ENCODE peak calls at places on chromosomes 3 and 15, in six cellular contexts. K is body of pancreas, A is kidney epithelial cell, E is IMR-90, M is fibroblast of lung, I is fibroblast of the aortic adventitia. T is an unnamed sample.

GRCh38 chr3:188584162-188584529 is 430.2 kb downstream of the LPP start:
- DNase-seq in M (peak), K (peak), A (no peak), E (peak), I (peak), T (peak)

GRCh38 chr15:74133071-74133702 is 2.8 kb downstream of the ISLR2 start:
- DNase-seq in I (no peak), K (no peak), A (no peak), E (no peak), M (no peak), T (peak)

GRCh38 chr15:80487884-80488283 is 83.7 kb downstream of the ARNT2 start:
- DNase-seq in K (no peak), E (no peak), M (no peak), A (no peak), I (no peak), T (no peak)

GRCh38 chr3:183253364-183253960 is 409 bp downstream of the B3GNT5 start:
- DNase-seq in E (peak), M (peak), K (peak), I (peak), A (no peak), T (peak)

GRCh38 chr3:129756871-129757270 is 136.6 kb downstream of the TMCC1 start:
- DNase-seq in K (peak), E (peak), I (peak), M (peak), A (no peak), T (peak)

GRCh38 chr3:71962561-71963240 is 177.8 kb upstream of the PROK2 start:
- DNase-seq in A (no peak), I (peak), M (peak), E (peak), K (no peak), T (peak)

GRCh38 chr3:67384790-67385397 is 269.5 kb downstream of the SUCLG2 start:
- DNase-seq in A (no peak), M (peak), I (peak), K (peak), E (peak), T (peak)

GRCh38 chr3:127732879-127733350 is 60.2 kb downstream of the ABTB1 start:
- DNase-seq in E (no peak), I (peak), K (no peak), M (no peak), A (no peak), T (no peak)

GRCh38 chr3:134083008-134083407 is 53.3 kb upstream of the SLCO2A1 start:
- DNase-seq in I (no peak), M (no peak), A (no peak), E (no peak), K (no peak), T (no peak)

GRCh38 chr3:106423321-106424225 is 554.8 kb upstream of the CBLB start:
- DNase-seq in I (peak), E (no peak), M (no peak), A (no peak), K (no peak), T (no peak)

GRCh38 chr3:162760789-162761188 is 1264.2 kb downstream of the OTOL1 start:
- DNase-seq in K (no peak), M (no peak), A (no peak), I (no peak), E (no peak), T (no peak)

GRCh38 chr3:76827647-76828273 is 212.1 kb upstream of the ROBO2 start:
- DNase-seq in M (peak), I (no peak), A (no peak), K (no peak), E (no peak), T (peak)

GRCh38 chr15:31274496-31275330 is 51.9 kb upstream of the KLF13 start:
- DNase-seq in K (no peak), A (no peak), M (no peak), I (no peak), E (peak), T (no peak)

GRCh38 chr3:69013256-69014021 is at the start of gene EOGT:
- DNase-seq in M (peak), K (peak), A (peak), I (peak), E (peak), T (peak)

GRCh38 chr15:49847436-49847835 is 226.6 kb downstream of the DTWD1 start:
- DNase-seq in K (no peak), E (no peak), A (no peak), I (peak), M (peak), T (no peak)

GRCh38 chr3:177357352-177358084 is 160.2 kb upstream of the TBL1XR1 start:
- DNase-seq in A (peak), K (peak), E (peak), I (peak), M (peak), T (peak)

GRCh38 chr3:177359601-177360357 is 162.5 kb upstream of the TBL1XR1 start:
- DNase-seq in I (peak), M (peak), E (peak), K (peak), A (peak), T (peak)

GRCh38 chr3:177358085-177358967 is 161.0 kb upstream of the TBL1XR1 start:
- DNase-seq in K (peak), M (peak), E (peak), A (no peak), I (peak), T (peak)

GRCh38 chr3:177361042-177361938 is 164.0 kb upstream of the TBL1XR1 start:
- DNase-seq in I (no peak), K (peak), M (no peak), A (no peak), E (no peak), T (no peak)

DNA sequence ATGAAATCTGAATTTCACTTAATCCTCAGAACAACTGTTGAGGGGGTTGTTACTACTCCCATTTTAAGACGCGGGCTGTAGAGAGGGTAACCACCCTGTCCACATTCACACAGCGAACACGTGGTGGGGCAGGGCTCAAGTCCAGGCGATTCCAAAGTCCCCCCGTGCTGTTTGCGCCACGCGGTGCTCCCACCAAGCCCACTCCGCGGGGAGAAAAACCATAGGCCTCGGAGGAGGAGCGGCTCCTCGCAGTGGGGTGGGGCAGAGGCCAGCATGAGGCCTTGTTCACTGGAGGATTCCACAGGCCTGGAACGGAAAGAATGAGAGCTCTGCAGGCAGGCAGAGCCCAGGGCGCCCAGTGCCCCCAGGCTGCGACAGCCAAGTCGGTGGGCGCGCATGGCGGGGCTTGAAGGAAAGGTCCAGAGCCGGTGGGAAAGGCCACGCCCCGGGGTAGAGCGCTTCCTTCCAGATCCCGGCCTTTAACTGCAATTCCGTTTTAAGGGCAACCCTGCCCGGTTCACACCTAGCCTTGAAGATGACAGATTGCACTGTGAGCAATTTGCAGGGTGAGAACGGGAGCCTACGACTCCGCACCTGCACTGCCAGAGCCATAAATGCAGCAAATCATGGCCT is 161.8 kb upstream of the TBL1XR1 start:
- DNase-seq in E (no peak), A (no peak), I (peak), K (peak), M (no peak), T (no peak)
- H3K4me3 ChIP-seq in E (no peak), A (no peak), I (no peak), K (no peak), M (no peak), T (peak)

GRCh38 chr3:194141415-194142155 is 5.6 kb downstream of the HES1 start:
- DNase-seq in K (peak), M (peak), I (peak), A (no peak), E (peak), T (peak)
- TF ChIP-seq CTCF in K (no peak), M (no peak), I (no peak), A (no peak), E (no peak), T (no peak)

GRCh38 chr15:45648521-45649200 is 13.8 kb downstream of the SQOR start:
- DNase-seq in I (peak), E (peak), A (peak), K (peak), M (no peak), T (peak)

GRCh38 chr15:45647828-45648227 is 13.0 kb downstream of the SQOR start:
- DNase-seq in A (no peak), K (no peak), M (no peak), E (no peak), I (no peak), T (no peak)

GRCh38 chr15:45644437-45644836 is 9.6 kb downstream of the SQOR start:
- DNase-seq in E (no peak), A (no peak), I (no peak), M (no peak), K (no peak), T (no peak)

GRCh38 chr15:45645026-45645980 is 10.5 kb downstream of the SQOR start:
- DNase-seq in M (peak), A (no peak), K (peak), I (peak), E (peak), T (peak)

GRCh38 chr15:45646220-45646619 is 11.4 kb downstream of the SQOR start:
- DNase-seq in M (no peak), A (no peak), E (peak), I (peak), K (no peak), T (peak)
- H3K4me3 ChIP-seq in M (no peak), A (no peak), E (no peak), I (peak), K (no peak), T (no peak)

GRCh38 chr3:131381445-131382291 is at the start of gene NUDT16:
- DNase-seq in M (peak), E (peak), K (peak), A (peak), I (peak), T (peak)
- TF ChIP-seq CTCF in M (no peak), E (no peak), K (no peak), A (no peak), I (no peak), T (no peak)

DNA sequence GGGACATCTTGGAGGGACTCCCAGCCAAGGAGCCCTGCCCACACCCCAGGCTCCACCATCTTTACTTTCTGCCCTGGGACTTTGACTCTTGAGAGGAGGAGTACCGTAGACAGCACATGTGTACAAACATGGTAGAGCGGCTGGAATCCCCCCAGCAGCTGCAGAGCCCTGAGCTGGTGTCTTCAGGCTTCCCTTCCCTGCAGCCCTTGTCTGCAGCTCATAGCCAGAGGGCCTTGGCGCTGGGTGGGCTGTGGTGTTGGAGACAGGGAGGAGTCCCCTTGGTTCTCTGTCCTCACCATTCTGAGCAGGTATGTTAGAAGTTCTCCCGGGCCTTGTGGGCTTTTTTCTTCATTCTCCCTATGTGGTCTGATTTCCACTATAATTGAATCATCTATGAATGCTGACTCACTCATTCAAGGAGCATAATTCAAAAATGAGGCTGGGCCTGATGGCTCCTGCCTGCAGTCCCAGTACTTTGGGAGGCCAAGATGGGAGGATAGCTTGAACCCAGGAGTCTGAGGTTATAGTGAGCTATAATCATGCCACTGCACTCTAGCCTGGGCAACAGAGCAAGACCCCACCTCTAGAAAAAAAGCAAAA is 97.8 kb upstream of the MEF2A start:
- DNase-seq in A (no peak), I (peak), M (no peak), E (peak), K (no peak), T (peak)
- H3K4me3 ChIP-seq in A (no peak), I (no peak), M (no peak), E (no peak), K (no peak), T (no peak)

GRCh38 chr3:66198437-66199088 is 22.2 kb upstream of the SLC25A26 start:
- DNase-seq in E (no peak), I (no peak), A (no peak), M (no peak), K (no peak), T (no peak)

GRCh38 chr3:66195347-66195783 is 25.4 kb upstream of the SLC25A26 start:
- DNase-seq in M (peak), E (peak), K (peak), I (peak), A (peak), T (peak)

GRCh38 chr3:66200147-66200546 is 20.7 kb upstream of the SLC25A26 start:
- DNase-seq in A (no peak), M (no peak), I (no peak), E (no peak), K (no peak), T (no peak)

GRCh38 chr3:66199089-66199473 is 21.7 kb upstream of the SLC25A26 start:
- DNase-seq in K (no peak), E (no peak), M (no peak), A (no peak), I (no peak), T (no peak)

DNA sequence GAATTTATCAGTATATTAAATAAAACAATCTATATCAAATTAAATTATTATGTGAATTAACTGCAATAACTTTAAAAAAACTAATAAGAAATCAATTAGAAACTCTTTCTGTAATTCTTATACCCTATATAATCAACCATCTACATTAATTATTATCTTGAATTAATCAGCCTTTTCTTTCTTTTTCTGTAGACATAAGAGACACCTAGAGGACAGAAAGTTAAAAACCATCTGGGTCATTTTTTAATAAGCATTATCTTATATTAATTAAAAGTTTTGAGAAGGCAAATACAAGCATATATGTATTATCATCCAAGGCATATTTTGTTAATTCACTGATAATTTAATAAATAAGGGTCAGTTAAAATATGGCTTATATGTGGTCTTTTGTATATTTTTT is 24.2 kb upstream of the SLC25A26 start:
- DNase-seq in E (peak), M (peak), I (peak), A (no peak), K (no peak), T (peak)
- TF ChIP-seq CTCF in E (peak), M (no peak), I (peak), A (no peak), K (peak), T (no peak)

GRCh38 chr3:132464066-132464465 is 46.8 kb downstream of the DNAJC13 start:
- DNase-seq in K (no peak), I (peak), E (peak), A (no peak), M (peak), T (peak)
- H3K4me3 ChIP-seq in K (no peak), I (no peak), E (no peak), A (no peak), M (no peak), T (no peak)

GRCh38 chr3:23611737-23612295 is 193.9 kb upstream of the UBE2E1 start:
- DNase-seq in E (peak), K (peak), M (peak), A (no peak), I (peak), T (peak)
- TF ChIP-seq CTCF in E (no peak), K (no peak), M (no peak), A (no peak), I (no peak), T (no peak)

GRCh38 chr3:175311404-175311803 is 452.3 kb downstream of the NAALADL2 start:
- DNase-seq in A (no peak), M (no peak), I (no peak), E (no peak), K (no peak), T (no peak)
- H3K4me3 ChIP-seq in A (no peak), M (no peak), I (no peak), E (no peak), K (no peak), T (no peak)